ENCODE peak calls at places on chromosomes 7 and 10, in four cellular contexts. I is GM12891, O is K562, P is GM12878. Q is an unnamed sample.

GRCh38 chr10:30098624-30099023 is 39.2 kb upstream of the JCAD start:
- DNase-seq in O (no peak), I (no peak), P (no peak), Q (no peak)

GRCh38 chr7:50988465-50988864 is 205.8 kb upstream of the GRB10 start:
- DNase-seq in I (no peak), O (no peak), P (no peak), Q (no peak)

GRCh38 chr7:138825049-138825721 is 27.2 kb upstream of the ATP6V0A4 start:
- DNase-seq in O (no peak), P (no peak), I (no peak), Q (no peak)

GRCh38 chr10:131857156-131858117 is 43.4 kb upstream of the PPP2R2D start:
- DNase-seq in O (no peak), I (no peak), P (no peak), Q (no peak)

GRCh38 chr7:94632338-94633024 is 23.5 kb downstream of the SGCE start:
- DNase-seq in I (no peak), P (no peak), O (no peak), Q (no peak)

GRCh38 chr10:68301301-68301700 is 30.6 kb upstream of the HNRNPH3 start:
- DNase-seq in I (no peak), P (no peak), O (no peak), Q (peak)

GRCh38 chr10:1715821-1716220 is 21.5 kb downstream of the ADARB2 start:
- DNase-seq in O (no peak), P (peak), I (peak), Q (no peak)

GRCh38 chr7:26090927-26091519 is 61.0 kb upstream of the NFE2L3 start:
- DNase-seq in I (no peak), O (peak), P (peak), Q (peak)

GRCh38 chr10:73217628-73218027 is 29.4 kb downstream of the DNAJC9 start:
- DNase-seq in O (no peak), P (no peak), I (no peak), Q (no peak)

GRCh38 chr10:118721005-118721876 is 33.5 kb downstream of the CACUL1 start:
- DNase-seq in P (no peak), I (no peak), O (peak), Q (peak)

GRCh38 chr10:132133005-132133404 is 53.7 kb upstream of the DPYSL4 start:
- DNase-seq in I (no peak), O (no peak), P (no peak), Q (no peak)

GRCh38 chr10:91220954-91221696 is 662 bp downstream of the PCGF5 start:
- DNase-seq in P (no peak), I (no peak), O (peak), Q (peak)

GRCh38 chr7:82742163-82742562 is 298.6 kb upstream of the CACNA2D1 start:
- DNase-seq in O (no peak), I (no peak), P (no peak), Q (no peak)

GRCh38 chr10:124745678-124746077 is 1.5 kb upstream of the FAM53B start:
- DNase-seq in I (no peak), P (no peak), O (peak), Q (peak)

GRCh38 chr10:130782467-130782866 is 529.1 kb downstream of the TCERG1L start:
- DNase-seq in I (no peak), P (no peak), O (no peak), Q (no peak)

GRCh38 chr10:74186678-74187077 is 35.7 kb downstream of the ADK start:
- DNase-seq in I (no peak), P (no peak), O (no peak), Q (no peak)

GRCh38 chr10:102401735-102402511 is 6.4 kb downstream of the NFKB2 start:
- DNase-seq in P (no peak), O (no peak), I (no peak), Q (no peak)

GRCh38 chr7:23294549-23295400 is 4.4 kb upstream of the MALSU1 start:
- DNase-seq in I (no peak), P (no peak), O (no peak), Q (peak)

GRCh38 chr7:7718461-7718860 is at the start of gene RPA3:
- DNase-seq in O (no peak), I (no peak), P (no peak), Q (no peak)

GRCh38 chr10:126872768-126873167 is 32.5 kb upstream of the DOCK1 start:
- DNase-seq in I (no peak), O (no peak), P (no peak), Q (no peak)

GRCh38 chr10:84755311-84755710 is 426.9 kb downstream of the CCSER2 start:
- DNase-seq in P (no peak), I (no peak), O (no peak), Q (no peak)

GRCh38 chr10:23362879-23363787 is 18.5 kb upstream of the C10orf67 start:
- DNase-seq in P (no peak), O (no peak), I (no peak), Q (no peak)

GRCh38 chr7:154953006-154953684 is 49.8 kb downstream of the PAXIP1 start:
- DNase-seq in I (no peak), P (no peak), O (peak), Q (peak)

GRCh38 chr7:805261-805660 is 27.0 kb upstream of the SUN1 start:
- DNase-seq in I (no peak), P (no peak), O (no peak), Q (no peak)

GRCh38 chr7:115417662-115418061 is 495.8 kb downstream of the MDFIC start:
- DNase-seq in O (no peak), I (no peak), P (no peak), Q (no peak)

GRCh38 chr10:77360835-77361234 is 276.8 kb downstream of the KCNMA1 start:
- DNase-seq in P (no peak), I (no peak), O (no peak), Q (no peak)

DNA sequence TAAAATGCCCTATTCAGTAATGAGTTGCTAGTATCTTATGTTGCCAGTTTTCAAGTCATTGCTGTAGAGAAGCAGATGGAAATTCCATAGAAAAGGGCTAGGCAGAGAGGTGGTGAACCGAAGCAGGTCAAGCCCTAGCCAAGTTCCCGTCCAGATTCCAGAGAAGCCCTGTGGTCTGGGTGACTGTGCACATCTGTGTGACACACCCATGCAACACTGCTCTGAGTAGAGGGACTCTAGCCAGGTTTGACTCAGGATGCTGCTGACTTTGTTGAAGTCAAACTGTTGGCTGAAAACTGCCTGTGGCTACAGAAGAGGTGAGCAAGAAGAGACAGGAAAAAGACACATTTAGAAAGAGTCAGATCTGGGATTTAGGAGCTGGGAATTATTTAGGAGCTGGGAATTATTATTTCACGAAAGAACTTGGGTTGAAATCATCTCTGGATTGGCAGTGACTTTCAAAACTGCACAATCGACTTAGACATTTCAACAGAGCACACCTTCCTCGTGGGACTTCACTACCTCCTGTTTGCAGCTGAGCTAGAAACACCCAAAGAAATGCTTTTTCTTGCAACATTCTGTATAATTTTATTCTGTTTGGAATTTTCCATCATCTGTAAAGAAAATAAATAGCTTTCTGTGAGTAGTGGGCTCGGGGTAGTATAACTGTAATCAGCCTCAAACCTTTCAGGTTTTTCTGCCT is 149.1 kb upstream of the PRKCQ start:
- DNase-seq in I (no peak), O (no peak), P (no peak), Q (no peak)
- TF ChIP-seq SPI1 in I (no peak), O (no peak), P (no peak), Q (no peak)

DNA sequence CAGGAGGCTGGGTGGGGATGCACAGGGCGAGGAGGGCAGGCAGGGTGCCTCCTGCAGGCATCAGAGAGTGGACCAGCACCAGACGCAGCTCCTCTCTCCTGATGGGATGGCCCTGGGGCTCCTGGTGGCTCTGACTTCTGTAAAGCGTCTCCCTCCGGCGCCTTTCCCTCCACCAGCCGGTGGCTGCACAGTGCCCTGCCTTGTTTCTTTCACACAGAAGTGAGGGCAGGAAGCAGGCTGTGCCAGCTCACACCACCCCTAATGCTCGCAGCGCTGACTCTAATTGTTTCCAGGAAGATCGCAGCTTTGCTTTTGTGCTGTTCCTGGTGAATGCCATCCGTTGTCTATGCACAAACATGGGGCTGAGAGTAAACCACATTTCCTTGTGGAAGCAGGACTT is 152.3 kb upstream of the LANCL2 start:
- DNase-seq in P (no peak), O (no peak), I (no peak), Q (no peak)
- TF ChIP-seq POLR2AphosphoS5 in P (no peak), O (no peak), I (no peak), Q (no peak)

GRCh38 chr10:79079074-79079397 is 10.3 kb downstream of the ZMIZ1 start:
- DNase-seq in O (no peak), P (no peak), I (no peak), Q (no peak)

GRCh38 chr10:79079490-79080355 is 11.0 kb downstream of the ZMIZ1 start:
- DNase-seq in O (peak), P (no peak), I (no peak), Q (no peak)

GRCh38 chr10:79082631-79083581 is 14.1 kb downstream of the ZMIZ1 start:
- DNase-seq in P (no peak), I (no peak), O (peak), Q (no peak)

GRCh38 chr10:79082035-79082373 is 13.2 kb downstream of the ZMIZ1 start:
- DNase-seq in P (no peak), I (no peak), O (no peak), Q (no peak)

DNA sequence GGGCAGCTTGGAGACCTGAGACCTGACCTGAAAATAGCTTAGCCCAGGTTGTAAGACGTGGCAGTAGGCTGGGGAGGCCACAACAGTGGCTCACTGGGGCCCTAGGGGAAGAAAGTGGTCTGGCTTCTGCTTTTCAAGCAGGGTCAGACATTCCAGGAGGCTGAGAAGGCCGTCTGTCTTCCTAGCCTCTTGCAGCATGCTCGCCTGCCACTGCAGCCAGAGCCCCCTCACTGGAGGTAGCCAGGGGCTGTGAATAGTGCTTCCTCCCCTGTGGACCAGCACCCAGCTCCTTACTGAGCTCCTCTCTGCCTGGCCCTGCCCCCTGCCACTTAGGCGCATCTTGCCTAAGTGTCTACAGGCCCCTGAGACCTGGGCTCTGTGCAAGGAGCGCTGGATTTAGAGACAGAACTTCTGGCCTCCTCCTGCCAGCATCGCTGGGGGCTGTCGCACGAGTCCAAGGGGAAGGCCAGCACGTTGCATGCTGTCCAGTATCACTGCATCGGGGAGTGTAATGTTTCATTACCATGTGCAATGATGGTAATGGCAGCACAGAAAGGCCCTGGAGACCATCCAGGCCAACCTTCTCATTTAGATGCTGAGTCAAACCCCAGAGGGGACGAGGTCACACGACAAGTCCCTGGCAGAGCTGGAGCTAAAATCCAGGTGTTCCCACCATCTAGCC is 12.7 kb downstream of the ZMIZ1 start:
- DNase-seq in O (no peak), I (no peak), P (no peak), Q (peak)
- TF ChIP-seq SPI1 in O (peak), I (no peak), P (no peak), Q (peak)

GRCh38 chr7:44752822-44753221 is 4.2 kb downstream of the ZMIZ2 start:
- DNase-seq in I (no peak), O (no peak), P (no peak), Q (no peak)

GRCh38 chr7:44750424-44750823 is 1.8 kb downstream of the ZMIZ2 start:
- DNase-seq in P (no peak), I (no peak), O (no peak), Q (no peak)

GRCh38 chr7:44749992-44750391 is 1.3 kb downstream of the ZMIZ2 start:
- DNase-seq in I (no peak), P (no peak), O (no peak), Q (no peak)

GRCh38 chr7:44748948-44749731 is 493 bp downstream of the ZMIZ2 start:
- DNase-seq in P (no peak), O (peak), I (no peak), Q (no peak)

DNA sequence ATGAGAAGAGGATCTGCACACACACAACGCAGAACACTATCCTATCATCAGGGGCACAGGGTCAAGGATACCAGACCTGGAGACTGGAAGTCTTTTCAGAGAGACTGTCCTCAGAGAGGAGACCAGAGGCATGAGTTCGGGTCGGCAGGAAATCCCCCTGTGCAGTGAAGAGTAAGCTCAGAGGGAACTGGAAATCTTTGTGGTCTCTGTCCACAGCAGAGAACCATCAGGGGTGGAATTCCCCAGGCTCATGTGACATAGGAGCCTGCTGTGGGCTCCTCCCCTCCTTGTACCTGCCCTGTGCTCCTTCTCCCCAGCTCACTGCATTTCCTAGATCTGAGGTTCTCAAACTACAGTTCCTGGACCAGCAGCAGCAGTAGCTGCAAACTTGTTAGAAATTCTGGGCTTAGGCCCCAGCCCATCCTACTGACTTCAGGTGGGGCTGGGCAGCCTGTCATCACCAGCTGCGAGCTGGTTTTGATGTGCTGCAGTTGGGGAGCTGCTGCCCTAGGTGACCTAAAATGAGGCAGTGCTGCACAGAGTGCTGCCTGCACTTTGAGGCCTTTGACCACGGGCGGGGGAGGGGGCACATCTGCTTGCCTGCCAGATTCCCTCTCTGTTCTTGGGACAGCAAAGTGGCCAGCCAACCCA is 2.4 kb downstream of the ZMIZ2 start:
- DNase-seq in O (peak), I (peak), P (peak), Q (no peak)
- TF ChIP-seq POLR2AphosphoS5 in O (no peak), I (peak), P (peak), Q (peak)

GRCh38 chr7:134875867-134876266 is 96.4 kb downstream of the CALD1 start:
- DNase-seq in O (no peak), I (no peak), P (no peak), Q (no peak)
- TF ChIP-seq SPI1 in O (no peak), I (no peak), P (no peak), Q (no peak)

DNA sequence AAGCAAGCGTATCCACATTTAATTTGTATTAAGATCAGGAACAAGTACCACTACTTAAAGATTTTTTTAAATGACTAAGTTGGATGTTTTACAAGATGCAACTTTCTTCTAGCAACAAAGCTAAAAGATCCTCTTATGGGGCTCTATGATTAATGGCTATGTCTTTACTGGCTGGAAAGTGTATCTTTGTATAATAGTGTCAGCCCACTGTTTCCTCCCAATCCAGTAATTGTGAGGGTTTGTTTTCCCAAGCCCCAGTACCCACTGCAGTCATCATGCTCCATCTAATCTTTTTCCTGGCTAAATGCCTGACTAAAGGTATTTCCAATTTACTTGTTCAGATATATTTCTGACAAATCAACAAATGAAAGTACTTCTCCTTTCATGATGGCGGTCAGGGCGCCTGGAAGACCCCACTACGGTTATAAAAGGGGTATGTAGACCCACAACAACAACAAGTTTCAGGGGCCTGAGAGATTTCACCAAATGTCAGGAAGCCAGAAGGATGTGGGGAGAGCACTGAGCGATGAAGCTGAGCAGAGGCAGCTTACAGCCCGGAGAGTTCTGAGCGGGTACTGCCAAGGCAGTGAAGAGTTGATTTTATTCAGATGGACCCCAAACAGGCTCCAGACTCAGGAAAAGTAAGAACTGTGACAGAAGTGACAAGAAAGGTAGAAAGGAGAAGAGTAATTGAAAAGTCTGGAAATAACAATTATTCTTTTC is 222.6 kb upstream of the KLF14 start:
- DNase-seq in P (no peak), I (no peak), O (no peak), Q (no peak)
- TF ChIP-seq POLR2AphosphoS5 in P (peak), I (no peak), O (no peak), Q (no peak)

GRCh38 chr7:55491346-55491745 is 81.0 kb downstream of the VOPP1 start:
- DNase-seq in I (no peak), O (no peak), P (no peak), Q (no peak)

GRCh38 chr7:55490099-55490498 is 82.2 kb downstream of the VOPP1 start:
- DNase-seq in O (no peak), P (no peak), I (no peak), Q (no peak)

GRCh38 chr7:55496906-55497305 is 75.4 kb downstream of the VOPP1 start:
- DNase-seq in P (no peak), O (no peak), I (no peak), Q (no peak)

GRCh38 chr7:55494951-55495350 is 77.4 kb downstream of the VOPP1 start:
- DNase-seq in O (no peak), P (no peak), I (no peak), Q (no peak)

GRCh38 chr7:55493416-55493815 is 78.9 kb downstream of the VOPP1 start:
- DNase-seq in P (no peak), I (no peak), O (no peak), Q (no peak)
- TF ChIP-seq SPI1 in P (no peak), I (no peak), O (no peak), Q (no peak)